ENCODE peak calls at places on chromosomes 6 and 20, in four cellular contexts. Q, N, B and Y are unnamed samples.
A peak's percentile ranks its signal among the peaks of the same experiment; 100 is the strongest.

GRCh38 chr6:119978274-119978889 is 628.8 kb upstream of the MAN1A1 start:
- DNase-seq in Q (peak; percentile 32), N (no peak), B (no peak), Y (peak; percentile 14)

GRCh38 chr6:123393333-123393732 is 243.4 kb downstream of the TRDN start:
- DNase-seq in Q (no peak), N (no peak), B (no peak), Y (no peak)

GRCh38 chr6:154709621-154710020 is 23.6 kb upstream of the SCAF8 start:
- DNase-seq in Q (no peak), N (no peak), B (no peak), Y (no peak)

GRCh38 chr6:158408552-158409130 is 96.4 kb downstream of the TULP4 start:
- DNase-seq in Q (peak; percentile 25), N (peak; percentile 23), B (peak; percentile 8), Y (peak; percentile 9)

GRCh38 chr20:31596831-31597482 is 8.1 kb upstream of the ID1 start:
- DNase-seq in Q (no peak), N (no peak), B (no peak), Y (no peak)

GRCh38 chr6:140567469-140567868 is 1193.0 kb upstream of the CITED2 start:
- DNase-seq in Q (no peak), N (no peak), B (no peak), Y (no peak)

GRCh38 chr6:121531658-121532167 is 96.3 kb downstream of the GJA1 start:
- DNase-seq in Q (no peak), N (no peak), B (no peak), Y (no peak)

GRCh38 chr20:61185841-61186601 is 66.0 kb upstream of the CDH4 start:
- DNase-seq in Q (no peak), N (no peak), B (no peak), Y (no peak)

GRCh38 chr6:16228709-16229665 is 9.4 kb upstream of the GMPR start:
- DNase-seq in Q (no peak), N (no peak), B (peak; percentile 26), Y (no peak)

GRCh38 chr6:71082033-71082620 is 125.3 kb upstream of the B3GAT2 start:
- DNase-seq in Q (no peak), N (no peak), B (no peak), Y (no peak)

GRCh38 chr6:117399924-117400323 is 25.8 kb downstream of the ROS1 start:
- DNase-seq in Q (no peak), N (no peak), B (no peak), Y (no peak)

GRCh38 chr6:46592046-46592445 is 60.6 kb downstream of the CYP39A1 start:
- DNase-seq in Q (no peak), N (no peak), B (no peak), Y (no peak)

GRCh38 chr6:93731306-93731705 is 311.9 kb upstream of the EPHA7 start:
- DNase-seq in Q (no peak), N (no peak), B (no peak), Y (no peak)

GRCh38 chr6:34511923-34512737 is 44.0 kb downstream of the SPDEF start:
- DNase-seq in Q (no peak), N (no peak), B (no peak), Y (no peak)

GRCh38 chr6:31332637-31333602 is 24.1 kb downstream of the HLA-B start:
- DNase-seq in Q (no peak), N (no peak), B (no peak), Y (no peak)

GRCh38 chr6:4644962-4645361 is 131.2 kb upstream of the CDYL start:
- DNase-seq in Q (no peak), N (no peak), B (no peak), Y (no peak)

GRCh38 chr20:57148266-57148665 is 118.2 kb downstream of the BMP7 start:
- DNase-seq in Q (no peak), N (no peak), B (peak; percentile 9), Y (no peak)

GRCh38 chr6:39224523-39225182 is 4.6 kb downstream of the KCNK5 start:
- DNase-seq in Q (no peak), N (no peak), B (no peak), Y (no peak)

GRCh38 chr6:56643379-56644089 is 845 bp upstream of the DST start:
- DNase-seq in Q (no peak), N (no peak), B (no peak), Y (no peak)

GRCh38 chr20:18288748-18289705 is 700 bp downstream of the ZNF133 start:
- DNase-seq in Q (no peak), N (no peak), B (peak; percentile 18), Y (no peak)

GRCh38 chr20:53652090-53652858 is 58.6 kb upstream of the ZNF217 start:
- DNase-seq in Q (peak; percentile 27), N (no peak), B (no peak), Y (no peak)

GRCh38 chr6:147805155-147805554 is 296.7 kb downstream of the SAMD5 start:
- DNase-seq in Q (no peak), N (no peak), B (no peak), Y (no peak)

GRCh38 chr20:58019027-58019849 is 209.2 kb downstream of the ANKRD60 start:
- DNase-seq in Q (no peak), N (no peak), B (no peak), Y (no peak)

GRCh38 chr6:166744654-166745134 is 117.6 kb upstream of the RPS6KA2 start:
- DNase-seq in Q (no peak), N (no peak), B (no peak), Y (no peak)
- TF ChIP-seq CTCF in Q (no peak), N (no peak), B (no peak), Y (no peak)

GRCh38 chr6:135182120-135182992 is 1.2 kb downstream of the MYB start:
- DNase-seq in Q (peak; percentile 28), N (no peak), B (peak; percentile 47), Y (peak; percentile 20)

GRCh38 chr6:135181333-135182119 is 418 bp downstream of the MYB start:
- DNase-seq in Q (no peak), N (no peak), B (no peak), Y (peak; percentile 15)

GRCh38 chr6:135182993-135183531 is 2.0 kb downstream of the MYB start:
- DNase-seq in Q (no peak), N (no peak), B (peak; percentile 38), Y (peak; percentile 14)

GRCh38 chr6:135179920-135180457 is 1.1 kb upstream of the MYB start:
- DNase-seq in Q (no peak), N (no peak), B (no peak), Y (no peak)

GRCh38 chr6:135180458-135181332 is at the start of gene MYB:
- DNase-seq in Q (peak; percentile 73), N (no peak), B (peak; percentile 79), Y (peak; percentile 74)
- TF ChIP-seq CTCF in Q (no peak), N (no peak), B (no peak), Y (no peak)

GRCh38 chr6:7108964-7109836 is 1.4 kb downstream of the RREB1 start:
- DNase-seq in Q (peak; percentile 74), N (peak; percentile 78), B (peak; percentile 55), Y (peak; percentile 48)
- TF ChIP-seq CTCF in Q (no peak), N (no peak), B (no peak), Y (no peak)

GRCh38 chr6:112178846-112179245 is 75.5 kb downstream of the LAMA4 start:
- DNase-seq in Q (no peak), N (no peak), B (no peak), Y (no peak)

GRCh38 chr6:112181130-112181529 is 73.2 kb downstream of the LAMA4 start:
- DNase-seq in Q (no peak), N (no peak), B (no peak), Y (no peak)

GRCh38 chr6:112183271-112183671 is 71.1 kb downstream of the LAMA4 start:
- DNase-seq in Q (no peak), N (no peak), B (no peak), Y (no peak)

GRCh38 chr6:112179631-112180030 is 74.7 kb downstream of the LAMA4 start:
- DNase-seq in Q (no peak), N (no peak), B (no peak), Y (no peak)

DNA sequence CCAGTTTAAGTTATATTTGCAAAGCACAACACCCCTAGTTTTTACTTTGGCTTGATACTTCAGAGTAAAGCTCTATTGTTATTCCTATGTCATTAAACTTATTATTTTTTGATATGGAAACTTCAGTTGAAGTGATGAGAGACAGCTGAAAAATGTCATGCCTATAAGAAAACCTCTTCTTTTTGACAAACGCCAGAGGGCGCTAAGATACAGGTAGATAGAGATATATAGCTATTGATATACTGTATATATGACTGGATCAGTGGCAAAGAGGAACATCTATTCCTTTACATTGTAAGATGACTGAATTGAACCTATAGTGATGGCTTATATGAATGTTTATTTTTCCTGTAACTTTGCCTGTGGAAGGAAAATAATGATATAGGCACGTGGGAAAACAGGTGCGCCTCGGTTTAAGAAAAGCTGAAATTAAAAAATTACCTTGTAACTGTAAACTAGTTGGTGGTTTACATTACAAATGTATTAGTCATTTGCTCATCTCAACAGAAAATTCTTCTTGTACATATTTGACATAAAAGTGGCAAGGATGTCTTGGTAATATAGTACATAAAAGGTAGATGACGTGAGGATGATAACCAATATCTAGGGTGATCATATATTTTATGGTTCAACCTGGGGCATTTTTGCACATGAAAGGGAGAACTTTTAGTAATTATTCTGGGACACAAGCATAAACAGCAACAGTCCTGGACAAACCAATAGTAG is 74.1 kb downstream of the LAMA4 start:
- DNase-seq in Q (peak; percentile 82), N (peak; percentile 72), B (peak; percentile 50), Y (peak; percentile 61)
- TF ChIP-seq CTCF in Q (peak; percentile 57), N (peak; percentile 81), B (peak; percentile 77), Y (peak; percentile 78)